ENCODE peak calls at places on chromosomes 1 and 21, in four cellular contexts. I is brain microvascular endothelial cell, U is NCI-H748 treated with DMSO at 0.1 percent for 48 hours, T is psoas muscle. D is an unnamed sample.

GRCh38 chr1:33111965-33112364 is 31.0 kb downstream of the AZIN2 start:
- DNase-seq in I (no peak), U (no peak), T (no peak), D (peak; percentile 0)

GRCh38 chr1:93690921-93691789 is 9.5 kb upstream of the BCAR3 start:
- DNase-seq in I (no peak), U (no peak), T (no peak), D (peak; percentile 33)

GRCh38 chr1:104264506-104264905 is 514.8 kb downstream of the AMY1C start:
- DNase-seq in I (no peak), U (no peak), T (no peak), D (no peak)

GRCh38 chr1:202154148-202154765 is 6.1 kb downstream of the PTPN7 start:
- DNase-seq in I (no peak), U (no peak), T (no peak), D (no peak)

GRCh38 chr1:210299501-210299900 is 29.2 kb upstream of the HHAT start:
- DNase-seq in I (no peak), U (no peak), T (no peak), D (no peak)

GRCh38 chr1:232884262-232884661 is 66.1 kb upstream of the NTPCR start:
- DNase-seq in I (peak; percentile 16), U (no peak), T (no peak), D (no peak)

GRCh38 chr1:89169166-89169565 is 6.6 kb downstream of the GBP7 start:
- DNase-seq in I (no peak), U (no peak), T (no peak), D (no peak)

GRCh38 chr1:1091344-1092148 is 17.4 kb upstream of the RNF223 start:
- DNase-seq in I (no peak), U (no peak), T (no peak), D (no peak)

GRCh38 chr1:173903827-173904226 is 13.3 kb downstream of the SERPINC1 start:
- DNase-seq in I (no peak), U (no peak), T (no peak), D (no peak)

GRCh38 chr1:64038965-64039926 is 164.2 kb upstream of the UBE2U start:
- DNase-seq in I (peak; percentile 100), U (no peak), T (peak; percentile 37), D (no peak)

GRCh38 chr1:111959436-111959835 is 30.0 kb downstream of the KCND3 start:
- DNase-seq in I (no peak), U (no peak), T (no peak), D (no peak)

GRCh38 chr1:50422675-50422945 is 633 bp downstream of the DMRTA2 start:
- DNase-seq in I (no peak), U (no peak), T (no peak), D (peak; percentile 59)

GRCh38 chr1:38905985-38906384 is 24.6 kb upstream of the GJA9 start:
- DNase-seq in I (no peak), U (no peak), T (no peak), D (no peak)

GRCh38 chr1:40919475-40920011 is 57.4 kb upstream of the CITED4 start:
- DNase-seq in I (no peak), U (no peak), T (no peak), D (peak; percentile 92)

GRCh38 chr1:27137022-27137542 is 17.8 kb downstream of the SLC9A1 start:
- DNase-seq in I (no peak), U (no peak), T (peak; percentile 57), D (no peak)

GRCh38 chr1:52502789-52503188 is 50.1 kb downstream of the TUT4 start:
- DNase-seq in I (no peak), U (no peak), T (no peak), D (no peak)

GRCh38 chr1:228369608-228370438 is 36.8 kb downstream of the TRIM11 start:
- DNase-seq in I (no peak), U (no peak), T (no peak), D (no peak)

GRCh38 chr1:172394811-172395210 is 25.7 kb upstream of the C1orf105 start:
- DNase-seq in I (no peak), U (no peak), T (no peak), D (no peak)

GRCh38 chr1:114131526-114132220 is 22.0 kb downstream of the SYT6 start:
- DNase-seq in I (no peak), U (no peak), T (no peak), D (no peak)

GRCh38 chr1:159421821-159422220 is 10.2 kb upstream of the OR10J4 start:
- DNase-seq in I (no peak), U (no peak), T (no peak), D (no peak)

GRCh38 chr1:30912913-30913652 is 4.5 kb upstream of the SDC3 start:
- DNase-seq in I (no peak), U (no peak), T (peak; percentile 51), D (no peak)

GRCh38 chr1:21651214-21652042 is 17.7 kb downstream of the RAP1GAP start:
- DNase-seq in I (no peak), U (peak; percentile 15), T (no peak), D (peak; percentile 59)

GRCh38 chr21:45331521-45332257 is 44.0 kb upstream of the POFUT2 start:
- DNase-seq in I (no peak), U (no peak), T (no peak), D (no peak)

GRCh38 chr1:94852758-94853157 is 32.6 kb downstream of the SLC44A3 start:
- DNase-seq in I (no peak), U (no peak), T (no peak), D (no peak)

GRCh38 chr1:53541761-53542550 is 82.8 kb downstream of the DMRTB1 start:
- DNase-seq in I (peak; percentile 56), U (no peak), T (peak; percentile 53), D (peak; percentile 10)

GRCh38 chr1:8078176-8078671 is 52.1 kb upstream of the ERRFI1 start:
- DNase-seq in I (peak; percentile 77), U (no peak), T (no peak), D (no peak)

GRCh38 chr1:17673335-17674075 is 81.6 kb upstream of the ACTL8 start:
- DNase-seq in I (no peak), U (no peak), T (no peak), D (no peak)

GRCh38 chr21:27424601-27425000 is 457.7 kb upstream of the ADAMTS5 start:
- DNase-seq in I (no peak), U (no peak), T (no peak), D (no peak)

GRCh38 chr1:207911983-207912760 is 1.2 kb upstream of the CD34 start:
- DNase-seq in I (no peak), U (no peak), T (no peak), D (no peak)

GRCh38 chr21:33844890-33845205 is 70.8 kb downstream of the ATP5PO start:
- DNase-seq in I (no peak), U (no peak), T (no peak), D (no peak)

D was measured in NCI-H146.